ENCODE peak calls at places on chromosome 7, in eight cellular contexts. G is CD8-positive, alpha-beta T cell; V is lower lobe of right lung; O is neural progenitor cell; H is transverse colon; Y is colonic mucosa; X is ovary; M is right atrium auricular region. A is an unnamed sample.

GRCh38 chr7:151793531-151793935 is 83.4 kb downstream of the PRKAG2 start:
- DNase-seq in Y (no peak), O (no peak), M (peak; percentile 83), V (peak; percentile 87), H (no peak), G (no peak), X (no peak), A (peak; percentile 71)

GRCh38 chr7:80002865-80003264 is 131.8 kb upstream of the GNAI1 start:
- DNase-seq in V (no peak), G (no peak), Y (no peak), M (no peak), X (no peak), O (no peak), H (no peak), A (no peak)

GRCh38 chr7:108408294-108409004 is 47.8 kb downstream of the NRCAM start:
- DNase-seq in Y (no peak), O (peak; percentile 18), H (no peak), V (no peak), X (no peak), G (no peak), M (no peak), A (no peak)

GRCh38 chr7:78472519-78472918 is 673.9 kb downstream of the PHTF2 start:
- DNase-seq in X (no peak), H (no peak), G (no peak), Y (no peak), O (no peak), M (no peak), V (no peak), A (no peak)

GRCh38 chr7:94324380-94325120 is 70.1 kb upstream of the COL1A2 start:
- DNase-seq in X (no peak), V (no peak), O (no peak), H (no peak), G (no peak), Y (no peak), M (no peak), A (no peak)

GRCh38 chr7:36151921-36152755 is 916 bp upstream of the EEPD1 start:
- DNase-seq in H (no peak), X (peak; percentile 22), M (no peak), Y (no peak), G (no peak), V (no peak), O (no peak), A (no peak)

GRCh38 chr7:135748770-135749169 is at the start of gene FAM180A:
- DNase-seq in Y (peak; percentile 27), O (no peak), G (no peak), V (no peak), H (peak; percentile 31), X (peak; percentile 72), M (no peak), A (peak; percentile 88)

GRCh38 chr7:127782550-127783266 is 130.7 kb downstream of the SND1 start:
- DNase-seq in M (no peak), O (no peak), Y (no peak), X (no peak), G (no peak), V (no peak), H (no peak), A (no peak)

GRCh38 chr7:34756691-34757090 is 98.7 kb downstream of the NPSR1 start:
- DNase-seq in V (no peak), O (no peak), H (no peak), Y (no peak), M (no peak), X (no peak), G (no peak), A (no peak)

GRCh38 chr7:106108988-106109387 is 3.1 kb downstream of the SYPL1 start:
- DNase-seq in O (peak; percentile 6), M (no peak), X (no peak), G (no peak), V (no peak), H (no peak), Y (no peak), A (no peak)

GRCh38 chr7:99000196-99000903 is 122.0 kb downstream of the TRRAP start:
- DNase-seq in M (peak; percentile 47), G (no peak), H (no peak), O (no peak), X (no peak), Y (no peak), V (no peak), A (peak; percentile 37)

GRCh38 chr7:158378978-158379377 is 208.6 kb downstream of the PTPRN2 start:
- DNase-seq in H (no peak), Y (no peak), X (no peak), V (no peak), O (no peak), G (no peak), M (no peak), A (peak; percentile 40)

GRCh38 chr7:64516451-64516850 is 46.4 kb downstream of the ZNF680 start:
- DNase-seq in H (no peak), G (no peak), V (no peak), M (no peak), Y (no peak), O (no peak), X (no peak), A (no peak)
- H3K36me3 ChIP-seq in H (peaks cover 3% of the 10 kb centered on the region), G (peaks cover 5% of the 10 kb centered on the region), V (no peaks in the 10 kb centered on the region), M (peaks cover 12% of the 10 kb centered on the region), Y (no peaks in the 10 kb centered on the region), O (peaks cover 2% of the 10 kb centered on the region), X (no peaks in the 10 kb centered on the region), A (peaks cover 5% of the 10 kb centered on the region)

GRCh38 chr7:155213385-155213784 is 84.3 kb upstream of the INSIG1 start:
- DNase-seq in H (no peak), Y (no peak), M (no peak), V (no peak), G (no peak), X (no peak), O (no peak), A (peak; percentile 73)

GRCh38 chr7:155211173-155211572 is 86.5 kb upstream of the INSIG1 start:
- DNase-seq in Y (no peak), H (no peak), G (no peak), X (no peak), O (no peak), M (no peak), V (no peak), A (peak; percentile 35)

GRCh38 chr7:155211761-155212160 is 85.9 kb upstream of the INSIG1 start:
- DNase-seq in V (no peak), O (no peak), H (no peak), X (no peak), G (no peak), M (no peak), Y (no peak), A (peak; percentile 32)

GRCh38 chr7:155213955-155214327 is 83.7 kb upstream of the INSIG1 start:
- DNase-seq in O (no peak), G (no peak), X (no peak), H (no peak), M (no peak), V (no peak), Y (no peak), A (peak; percentile 46)

DNA sequence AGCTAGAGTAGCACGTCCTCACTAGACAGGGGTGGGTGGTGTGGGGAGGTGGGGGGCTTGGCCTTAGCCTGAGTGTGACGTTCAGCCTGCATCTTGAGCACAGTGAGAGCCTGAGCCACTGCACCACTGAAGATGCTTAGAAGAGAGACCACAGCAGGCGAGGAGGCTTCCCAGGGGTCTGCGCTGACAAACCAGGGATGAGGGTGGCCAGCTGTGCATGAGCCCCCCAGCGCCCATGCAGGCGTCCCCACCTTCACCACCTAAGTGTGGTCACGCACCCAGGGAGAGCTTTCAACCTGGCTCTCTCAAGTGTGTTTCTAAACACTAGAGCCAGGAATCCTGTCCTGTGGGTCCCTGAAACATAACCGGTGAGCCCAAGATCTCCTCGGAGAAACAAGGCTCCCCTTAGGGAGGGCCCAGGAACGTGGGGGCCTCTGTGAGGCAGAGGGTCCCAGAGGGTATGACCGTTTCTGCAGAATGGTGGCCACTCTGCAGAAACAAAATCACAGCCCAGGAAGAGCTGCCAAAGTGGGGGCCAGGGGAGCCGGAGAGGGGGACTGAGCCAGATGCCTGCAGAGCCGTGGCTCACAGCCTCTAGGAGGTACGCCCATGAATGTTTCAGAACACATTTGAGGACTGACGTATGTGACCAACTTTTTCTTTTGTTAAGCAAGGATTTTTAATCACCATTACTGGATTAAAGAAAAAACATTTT is 85.2 kb upstream of the INSIG1 start:
- DNase-seq in Y (no peak), O (no peak), X (no peak), G (no peak), M (no peak), V (no peak), H (no peak), A (peak; percentile 24)
- H3K4me3 ChIP-seq in Y (no peak overlapping the region), O (no peak overlapping the region), X (no peak overlapping the region), G (no peak overlapping the region), M (no peak overlapping the region), V (no peak overlapping the region), H (no peak overlapping the region), A (no peak overlapping the region)

DNA sequence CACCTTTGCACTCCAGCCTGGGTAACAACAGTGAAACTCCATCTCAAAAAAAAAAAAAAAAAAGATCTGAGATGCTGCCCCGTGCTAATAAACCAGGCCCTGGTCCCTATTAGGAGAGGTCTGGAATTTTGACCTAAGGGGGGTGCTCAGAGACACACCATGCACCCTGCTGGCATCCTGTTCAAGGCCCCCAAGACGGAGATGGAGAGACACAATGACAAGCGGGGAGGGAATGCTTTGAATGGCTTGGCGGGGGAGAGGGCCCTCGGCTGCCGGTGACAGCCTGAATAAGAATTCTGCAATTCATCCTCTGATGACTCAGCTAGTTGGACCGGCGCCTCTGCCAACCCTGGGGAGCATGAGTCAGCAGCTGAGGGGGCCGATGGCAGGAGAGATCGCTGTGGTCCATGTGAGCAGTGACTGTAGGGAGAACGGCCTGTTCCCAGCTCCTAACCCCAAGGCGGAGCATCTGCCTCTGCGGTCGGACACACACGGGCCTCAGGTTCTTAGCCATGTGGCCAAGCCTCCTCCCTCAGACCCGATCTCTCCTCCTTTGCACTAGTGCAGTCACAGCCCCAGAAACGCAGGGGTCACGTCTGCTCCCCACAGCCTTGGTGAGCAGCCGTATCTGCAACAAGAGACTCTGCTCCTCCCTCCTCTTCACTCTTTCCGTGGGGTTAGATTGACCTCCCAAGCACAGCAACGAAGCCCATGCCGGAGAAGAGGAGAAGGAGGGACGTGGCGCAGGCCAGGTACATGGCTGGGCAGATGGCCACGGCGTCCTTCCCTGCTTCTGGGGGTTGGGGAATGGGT is 14.9 kb downstream of the TRIM56 start:
- DNase-seq in V (peak; percentile 80), M (peak; percentile 99), O (peak; percentile 85), H (peak; percentile 85), G (peak; percentile 17), Y (peak; percentile 81), X (peak; percentile 99), A (peak; percentile 96)
- H3K4me1 ChIP-seq in V (peaks cover 28% of the 10 kb centered on the region), M (peaks cover 37% of the 10 kb centered on the region), O (peaks cover 7% of the 10 kb centered on the region), H (peaks cover 6% of the 10 kb centered on the region), G (no peaks in the 10 kb centered on the region), Y (no peaks in the 10 kb centered on the region), X (peaks cover 6% of the 10 kb centered on the region), A (no peaks in the 10 kb centered on the region)

GRCh38 chr7:131190146-131190545 is 137.5 kb upstream of the MKLN1 start:
- DNase-seq in M (no peak), O (peak; percentile 4), G (no peak), H (no peak), V (no peak), Y (no peak), X (no peak), A (no peak)

GRCh38 chr7:131188367-131189339 is 139.0 kb upstream of the MKLN1 start:
- DNase-seq in X (no peak), G (peak; percentile 36), V (no peak), Y (no peak), M (no peak), O (no peak), H (no peak), A (peak; percentile 66)

GRCh38 chr7:131189488-131189887 is 138.2 kb upstream of the MKLN1 start:
- DNase-seq in Y (no peak), O (no peak), X (no peak), V (no peak), H (no peak), G (no peak), M (no peak), A (no peak)

GRCh38 chr7:131194070-131194865 is 133.4 kb upstream of the MKLN1 start:
- DNase-seq in V (no peak), G (no peak), M (no peak), H (no peak), O (no peak), Y (no peak), X (peak; percentile 22), A (no peak)

GRCh38 chr7:131190581-131190980 is 137.1 kb upstream of the MKLN1 start:
- DNase-seq in G (no peak), M (no peak), X (no peak), V (no peak), Y (no peak), O (no peak), H (no peak), A (no peak)
- H3K36me3 ChIP-seq in G (no peaks in the 10 kb centered on the region), M (no peaks in the 10 kb centered on the region), X (no peaks in the 10 kb centered on the region), V (no peaks in the 10 kb centered on the region), Y (no peaks in the 10 kb centered on the region), O (no peaks in the 10 kb centered on the region), H (no peaks in the 10 kb centered on the region), A (no peaks in the 10 kb centered on the region)

A was measured in aorta.